ENCODE peak calls at places on chromosomes 12 and 14, in seven cellular contexts. K is left ventricle myocardium inferior, Q is stomach, V is AG10803, L is A549, C is coronary artery, I is sigmoid colon. X is an unnamed sample.

GRCh38 chr14:82432531-82432930 is 898.9 kb upstream of the SEL1L start:
- DNase-seq in K (no peak), Q (no peak), V (no peak), L (no peak), C (no peak), I (no peak), X (no peak)

GRCh38 chr14:65840118-65840751 is 427.7 kb downstream of the FUT8 start:
- DNase-seq in K (no peak), Q (no peak), V (no peak), L (no peak), C (no peak), I (no peak), X (no peak)

GRCh38 chr12:16034136-16034817 is 123.1 kb downstream of the DERA start:
- DNase-seq in K (no peak), Q (no peak), V (no peak), L (no peak), C (no peak), I (no peak), X (no peak)

GRCh38 chr14:63938198-63939005 is 85.6 kb downstream of the SYNE2 start:
- DNase-seq in K (no peak), Q (no peak), V (no peak), L (no peak), C (no peak), I (no peak), X (no peak)

GRCh38 chr12:75724913-75725312 is 213.5 kb upstream of the KRR1 start:
- DNase-seq in K (no peak), Q (no peak), V (peak), L (peak), C (no peak), I (peak), X (no peak)

GRCh38 chr12:23596568-23596967 is 352.9 kb downstream of the SOX5 start:
- DNase-seq in K (no peak), Q (no peak), V (no peak), L (no peak), C (no peak), I (no peak), X (no peak)

GRCh38 chr14:69387311-69387710 is 10.8 kb downstream of the ERH start:
- DNase-seq in K (no peak), Q (no peak), V (peak), L (no peak), C (no peak), I (no peak), X (no peak)

GRCh38 chr14:98953544-98954346 is 318.3 kb downstream of the BCL11B start:
- DNase-seq in K (no peak), Q (peak), V (peak), L (peak), C (no peak), I (peak), X (peak)

GRCh38 chr14:89304972-89305703 is 111.9 kb downstream of the FOXN3 start:
- DNase-seq in K (no peak), Q (no peak), V (peak), L (no peak), C (peak), I (peak), X (no peak)

GRCh38 chr14:103185051-103186027 is 62.1 kb downstream of the TNFAIP2 start:
- DNase-seq in K (no peak), Q (no peak), V (peak), L (peak), C (peak), I (peak), X (no peak)

GRCh38 chr12:81222841-81223595 is 145.1 kb downstream of the ACSS3 start:
- DNase-seq in K (no peak), Q (no peak), V (peak), L (no peak), C (no peak), I (no peak), X (no peak)

GRCh38 chr12:5580911-5581488 is 149.1 kb downstream of the NTF3 start:
- DNase-seq in K (no peak), Q (no peak), V (peak), L (no peak), C (no peak), I (no peak), X (no peak)

GRCh38 chr12:92701441-92701840 is 1.3 kb upstream of the PLEKHG7 start:
- DNase-seq in K (no peak), Q (no peak), V (no peak), L (no peak), C (no peak), I (no peak), X (no peak)

GRCh38 chr12:92698466-92698865 is 4.3 kb upstream of the PLEKHG7 start:
- DNase-seq in K (no peak), Q (no peak), V (no peak), L (no peak), C (no peak), I (no peak), X (no peak)

GRCh38 chr12:92703777-92704176 is 988 bp downstream of the PLEKHG7 start:
- DNase-seq in K (no peak), Q (no peak), V (no peak), L (no peak), C (no peak), I (no peak), X (no peak)

GRCh38 chr12:92706594-92706993 is 3.8 kb downstream of the PLEKHG7 start:
- DNase-seq in K (no peak), Q (no peak), V (no peak), L (no peak), C (no peak), I (no peak), X (no peak)

DNA sequence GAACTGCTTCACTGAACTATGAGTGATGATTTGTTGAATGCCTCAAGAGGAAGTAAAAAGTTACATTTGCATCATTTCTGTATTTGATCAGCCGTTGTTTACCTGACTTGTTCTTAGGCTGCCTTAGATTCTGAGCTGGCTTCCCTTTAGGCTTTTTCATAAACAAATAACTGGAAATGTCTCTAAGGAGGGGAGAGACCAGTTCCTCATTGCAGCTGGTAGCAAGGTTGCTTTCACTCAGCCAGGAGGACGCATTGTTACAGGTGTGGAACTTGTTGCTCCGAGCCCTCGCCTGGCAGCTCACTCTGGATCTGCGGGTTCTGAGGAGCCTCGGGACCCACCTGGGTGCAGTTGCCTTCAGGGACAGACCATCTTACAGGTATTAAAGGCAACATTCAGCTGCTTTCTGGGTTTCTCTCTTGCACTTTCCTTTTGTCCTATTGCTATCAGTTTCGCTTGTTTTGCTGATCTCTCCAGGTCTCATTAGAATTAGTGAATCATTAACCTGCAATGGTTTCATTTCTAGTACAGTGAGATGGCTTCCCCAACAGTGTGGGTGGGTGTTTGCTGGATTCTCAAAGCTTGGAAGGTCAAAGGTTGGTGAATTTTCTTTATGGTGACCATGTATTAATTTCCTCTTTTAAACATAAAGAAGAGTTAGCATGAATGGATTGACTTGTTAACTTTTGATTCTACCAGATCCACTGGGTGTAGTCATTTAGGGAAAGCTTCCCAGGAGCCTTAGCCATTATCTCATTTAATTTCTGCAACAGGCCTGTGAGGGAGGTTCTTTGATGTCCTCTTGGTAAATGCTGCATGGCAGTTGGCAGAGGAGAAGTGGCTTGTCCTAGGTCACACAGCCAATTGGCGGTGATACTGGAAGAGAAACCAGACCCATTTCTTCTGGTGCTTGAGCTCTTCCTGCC is at the start of gene PLEKHG7:
- DNase-seq in K (no peak), Q (peak), V (no peak), L (no peak), C (no peak), I (no peak), X (peak)
- H3K4me3 ChIP-seq in K (no peak), Q (peak), V (no peak), L (no peak), C (no peak), I (no peak), X (peak)

GRCh38 chr12:130819681-130820080 is 19.4 kb downstream of the STX2 start:
- DNase-seq in K (no peak), Q (no peak), V (no peak), L (no peak), C (no peak), I (no peak), X (no peak)

GRCh38 chr12:130819248-130819576 is 19.8 kb downstream of the STX2 start:
- DNase-seq in K (no peak), Q (no peak), V (no peak), L (no peak), C (peak), I (no peak), X (no peak)

GRCh38 chr12:130816055-130816454 is 23.0 kb downstream of the STX2 start:
- DNase-seq in K (no peak), Q (no peak), V (no peak), L (no peak), C (peak), I (no peak), X (no peak)

GRCh38 chr12:130817804-130818203 is 21.2 kb downstream of the STX2 start:
- DNase-seq in K (no peak), Q (no peak), V (no peak), L (no peak), C (no peak), I (no peak), X (no peak)

DNA sequence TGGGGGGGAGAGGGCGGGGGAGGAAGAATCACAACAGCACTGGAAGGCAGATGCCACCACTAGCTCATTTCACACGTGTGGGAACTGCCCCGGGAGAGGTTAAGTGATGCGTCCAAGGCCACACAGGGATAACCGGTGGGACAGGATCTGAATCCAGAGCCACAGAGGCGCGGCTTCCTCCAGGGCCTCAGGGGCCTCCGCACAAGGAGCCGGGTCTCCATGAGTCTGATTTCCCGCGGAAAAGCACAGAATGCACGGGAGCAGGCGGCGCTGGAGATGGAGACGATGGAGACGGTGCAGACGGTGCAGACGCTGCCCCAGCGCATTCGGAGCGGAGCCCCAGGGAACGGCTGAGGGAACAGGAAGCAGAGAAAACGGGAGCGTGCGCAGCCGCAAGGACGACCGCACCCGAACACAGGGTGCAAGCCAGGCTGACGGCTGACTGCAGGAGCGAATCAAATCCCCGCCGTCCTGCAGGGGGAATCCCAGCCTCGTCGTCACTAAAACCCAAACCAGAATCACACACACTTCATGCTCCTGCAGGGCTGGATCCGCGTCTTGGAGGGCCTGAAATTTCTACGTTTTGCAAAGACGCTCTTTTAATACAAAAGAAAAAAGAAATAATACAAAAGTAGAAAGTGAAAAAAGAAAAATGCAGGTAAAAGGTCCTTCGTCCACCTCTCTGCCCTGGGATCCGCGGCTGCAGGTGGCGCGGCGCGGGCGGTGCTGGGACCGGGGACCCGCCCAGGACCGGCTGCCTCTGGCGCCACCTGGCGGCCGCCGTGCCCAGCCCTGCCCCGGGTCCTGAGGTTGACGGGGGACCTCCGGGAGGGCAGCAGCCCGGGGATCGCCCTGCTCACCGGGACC is 20.4 kb downstream of the STX2 start:
- DNase-seq in K (peak), Q (peak), V (no peak), L (peak), C (no peak), I (peak), X (peak)
- TF ChIP-seq CTCF in K (peak), Q (peak), V (peak), L (peak), C (peak), I (no peak), X (peak)

GRCh38 chr12:14885718-14886201 is at the start of gene MGP:
- DNase-seq in K (no peak), Q (no peak), V (peak), L (no peak), C (peak), I (peak), X (no peak)

GRCh38 chr12:14886271-14886670 is 617 bp upstream of the MGP start:
- DNase-seq in K (no peak), Q (no peak), V (no peak), L (no peak), C (no peak), I (no peak), X (no peak)

GRCh38 chr12:14884458-14884878 is 1.2 kb downstream of the MGP start:
- DNase-seq in K (peak), Q (peak), V (peak), L (no peak), C (peak), I (peak), X (peak)

GRCh38 chr12:14880890-14881453 is 4.7 kb downstream of the MGP start:
- DNase-seq in K (no peak), Q (no peak), V (no peak), L (no peak), C (no peak), I (no peak), X (no peak)

DNA sequence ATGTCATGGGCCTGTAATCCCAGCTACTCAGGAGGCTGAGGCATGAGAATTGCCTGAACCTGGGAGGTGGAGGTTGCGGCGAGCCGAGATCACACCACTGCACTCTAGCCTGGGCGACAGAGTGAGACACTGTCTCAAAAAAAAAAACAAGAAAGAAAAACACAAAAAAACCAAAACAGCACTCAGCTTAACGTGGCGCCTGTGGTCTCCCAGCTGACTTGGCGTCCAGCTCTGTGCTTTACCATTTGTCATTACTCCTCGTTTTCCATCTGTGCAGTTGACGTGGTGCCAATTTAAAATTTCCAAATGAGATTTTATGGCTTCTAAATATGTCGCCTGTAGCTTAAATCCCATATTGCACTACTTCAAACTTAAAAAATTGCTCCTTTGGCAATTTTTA is 2.0 kb downstream of the MGP start:
- DNase-seq in K (no peak), Q (no peak), V (no peak), L (no peak), C (no peak), I (no peak), X (no peak)
- H3K4me3 ChIP-seq in K (peak), Q (peak), V (no peak), L (no peak), C (peak), I (peak), X (no peak)

DNA sequence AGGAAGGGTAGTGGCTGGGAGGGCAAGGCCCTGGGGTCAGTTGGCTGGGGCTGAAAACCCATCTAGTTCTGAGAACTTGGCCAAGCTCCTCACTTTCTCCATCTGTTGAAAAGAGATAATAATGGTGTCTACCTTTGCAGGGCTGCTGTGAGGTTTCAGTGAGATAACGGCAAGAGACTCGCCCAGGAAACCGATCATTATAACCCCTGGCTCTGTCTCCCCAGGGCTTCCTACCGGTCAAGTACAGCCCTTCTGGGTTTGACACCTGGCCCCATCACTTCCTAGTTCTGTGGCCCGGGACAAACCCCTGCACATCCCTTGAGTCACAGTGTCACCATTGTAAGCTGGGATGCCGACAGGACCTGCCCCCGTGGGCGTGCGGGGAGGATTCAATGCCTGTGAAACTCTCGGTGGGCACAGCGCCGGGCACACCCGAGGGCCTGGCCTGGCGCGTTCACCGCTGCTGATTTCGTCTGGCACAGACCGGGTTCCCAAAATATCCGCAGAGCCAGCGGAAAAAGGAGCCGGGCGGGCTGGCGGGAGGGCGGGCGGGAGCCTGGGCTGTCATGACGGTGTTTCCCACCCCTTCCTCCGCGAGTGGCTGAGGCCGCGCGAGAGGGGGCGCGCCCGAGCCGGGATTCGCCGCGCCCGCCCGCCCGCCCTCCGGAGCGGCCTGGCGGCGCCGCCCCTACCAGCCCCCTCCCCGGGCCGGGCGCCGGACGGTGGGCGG is 4.5 kb downstream of the KMT5A start:
- DNase-seq in K (peak), Q (peak), V (peak), L (peak), C (peak), I (peak), X (peak)
- TF ChIP-seq CTCF in K (peak), Q (peak), V (no peak), L (peak), C (no peak), I (no peak), X (no peak)